ENCODE peak calls at places on chromosomes 5 and 9, in nine cellular contexts. One of them, this sample, is unnamed.

GRCh38 chr5:131530706-131531331 is 104.2 kb downstream of the RAPGEF6 start:
- DNase-seq in kidney glomerular epithelial cell: no peak
- DNase-seq in T-helper 1 cell: no peak
- DNase-seq in activated T-helper 9 cell treated with anti-CD3 and anti-CD28 coated beads, Interleukin-2, amount 50 U/mL, for 16 hours: no peak
- DNase-seq in cardiac fibroblast: no peak
- DNase-seq in anterior cingulate cortex: no peak
- DNase-seq in lower lobe of right lung: no peak
- DNase-seq in fibroblast of lung: no peak
- DNase-seq in GM23338: no peak
- DNase-seq in this sample: no peak

GRCh38 chr9:98176391-98177259 is 15.8 kb downstream of the CORO2A start:
- DNase-seq in kidney glomerular epithelial cell: no peak
- DNase-seq in T-helper 1 cell: no peak
- DNase-seq in activated T-helper 9 cell treated with anti-CD3 and anti-CD28 coated beads, Interleukin-2, amount 50 U/mL, for 16 hours: no peak
- DNase-seq in cardiac fibroblast: no peak
- DNase-seq in anterior cingulate cortex: no peak
- DNase-seq in lower lobe of right lung: no peak
- DNase-seq in fibroblast of lung: no peak
- DNase-seq in GM23338: no peak
- DNase-seq in this sample: no peak

GRCh38 chr9:94783121-94783664 is 56.7 kb downstream of the AOPEP start:
- DNase-seq in kidney glomerular epithelial cell: peak
- DNase-seq in T-helper 1 cell: peak
- DNase-seq in activated T-helper 9 cell treated with anti-CD3 and anti-CD28 coated beads, Interleukin-2, amount 50 U/mL, for 16 hours: no peak
- DNase-seq in cardiac fibroblast: peak
- DNase-seq in anterior cingulate cortex: peak
- DNase-seq in lower lobe of right lung: peak
- DNase-seq in fibroblast of lung: peak
- DNase-seq in GM23338: peak
- DNase-seq in this sample: peak

GRCh38 chr5:38807570-38808461 is 38.0 kb upstream of the OSMR start:
- DNase-seq in kidney glomerular epithelial cell: no peak
- DNase-seq in T-helper 1 cell: no peak
- DNase-seq in activated T-helper 9 cell treated with anti-CD3 and anti-CD28 coated beads, Interleukin-2, amount 50 U/mL, for 16 hours: no peak
- DNase-seq in cardiac fibroblast: peak
- DNase-seq in anterior cingulate cortex: no peak
- DNase-seq in lower lobe of right lung: no peak
- DNase-seq in fibroblast of lung: peak
- DNase-seq in GM23338: no peak
- DNase-seq in this sample: no peak

GRCh38 chr5:160262151-160262550 is 32.8 kb downstream of the FABP6 start:
- DNase-seq in kidney glomerular epithelial cell: no peak
- DNase-seq in T-helper 1 cell: no peak
- DNase-seq in activated T-helper 9 cell treated with anti-CD3 and anti-CD28 coated beads, Interleukin-2, amount 50 U/mL, for 16 hours: no peak
- DNase-seq in cardiac fibroblast: no peak
- DNase-seq in anterior cingulate cortex: no peak
- DNase-seq in lower lobe of right lung: no peak
- DNase-seq in fibroblast of lung: no peak
- DNase-seq in GM23338: peak
- DNase-seq in this sample: no peak

GRCh38 chr5:65329266-65329665 is 152.5 kb downstream of the ADAMTS6 start:
- DNase-seq in kidney glomerular epithelial cell: no peak
- DNase-seq in T-helper 1 cell: no peak
- DNase-seq in activated T-helper 9 cell treated with anti-CD3 and anti-CD28 coated beads, Interleukin-2, amount 50 U/mL, for 16 hours: no peak
- DNase-seq in cardiac fibroblast: peak
- DNase-seq in anterior cingulate cortex: no peak
- DNase-seq in lower lobe of right lung: no peak
- DNase-seq in fibroblast of lung: peak
- DNase-seq in GM23338: peak
- DNase-seq in this sample: no peak

GRCh38 chr9:16257604-16258003 is 612.9 kb downstream of the BNC2 start:
- DNase-seq in kidney glomerular epithelial cell: no peak
- DNase-seq in T-helper 1 cell: no peak
- DNase-seq in activated T-helper 9 cell treated with anti-CD3 and anti-CD28 coated beads, Interleukin-2, amount 50 U/mL, for 16 hours: no peak
- DNase-seq in cardiac fibroblast: no peak
- DNase-seq in anterior cingulate cortex: no peak
- DNase-seq in lower lobe of right lung: no peak
- DNase-seq in fibroblast of lung: no peak
- DNase-seq in GM23338: peak
- DNase-seq in this sample: no peak

GRCh38 chr9:114386886-114387677 is 700 bp downstream of the AKNA start:
- DNase-seq in kidney glomerular epithelial cell: no peak
- DNase-seq in T-helper 1 cell: no peak
- DNase-seq in activated T-helper 9 cell treated with anti-CD3 and anti-CD28 coated beads, Interleukin-2, amount 50 U/mL, for 16 hours: no peak
- DNase-seq in cardiac fibroblast: peak
- DNase-seq in anterior cingulate cortex: no peak
- DNase-seq in lower lobe of right lung: peak
- DNase-seq in fibroblast of lung: peak
- DNase-seq in GM23338: no peak
- DNase-seq in this sample: no peak

GRCh38 chr9:98146101-98146991 is 27.3 kb upstream of the TRIM14 start:
- DNase-seq in kidney glomerular epithelial cell: peak
- DNase-seq in T-helper 1 cell: no peak
- DNase-seq in activated T-helper 9 cell treated with anti-CD3 and anti-CD28 coated beads, Interleukin-2, amount 50 U/mL, for 16 hours: no peak
- DNase-seq in cardiac fibroblast: peak
- DNase-seq in anterior cingulate cortex: no peak
- DNase-seq in lower lobe of right lung: peak
- DNase-seq in fibroblast of lung: peak
- DNase-seq in GM23338: no peak
- DNase-seq in this sample: no peak

GRCh38 chr5:141001854-141002666 is 35.8 kb downstream of the PCDHAC2 start:
- DNase-seq in kidney glomerular epithelial cell: peak
- DNase-seq in T-helper 1 cell: no peak
- DNase-seq in activated T-helper 9 cell treated with anti-CD3 and anti-CD28 coated beads, Interleukin-2, amount 50 U/mL, for 16 hours: no peak
- DNase-seq in cardiac fibroblast: no peak
- DNase-seq in anterior cingulate cortex: peak
- DNase-seq in lower lobe of right lung: peak
- DNase-seq in fibroblast of lung: no peak
- DNase-seq in GM23338: peak
- DNase-seq in this sample: peak

GRCh38 chr5:154493274-154493673 is 15.2 kb upstream of the HAND1 start:
- DNase-seq in kidney glomerular epithelial cell: no peak
- DNase-seq in T-helper 1 cell: no peak
- DNase-seq in activated T-helper 9 cell treated with anti-CD3 and anti-CD28 coated beads, Interleukin-2, amount 50 U/mL, for 16 hours: no peak
- DNase-seq in cardiac fibroblast: no peak
- DNase-seq in anterior cingulate cortex: no peak
- DNase-seq in lower lobe of right lung: no peak
- DNase-seq in fibroblast of lung: no peak
- DNase-seq in GM23338: peak
- DNase-seq in this sample: no peak

GRCh38 chr9:124629600-124629999 is 122.4 kb upstream of the NR5A1 start:
- DNase-seq in kidney glomerular epithelial cell: no peak
- DNase-seq in T-helper 1 cell: no peak
- DNase-seq in activated T-helper 9 cell treated with anti-CD3 and anti-CD28 coated beads, Interleukin-2, amount 50 U/mL, for 16 hours: no peak
- DNase-seq in cardiac fibroblast: peak
- DNase-seq in anterior cingulate cortex: no peak
- DNase-seq in lower lobe of right lung: no peak
- DNase-seq in fibroblast of lung: peak
- DNase-seq in GM23338: no peak
- DNase-seq in this sample: no peak

GRCh38 chr5:2007906-2008437 is 125.2 kb upstream of the IRX4 start:
- DNase-seq in kidney glomerular epithelial cell: no peak
- DNase-seq in T-helper 1 cell: no peak
- DNase-seq in activated T-helper 9 cell treated with anti-CD3 and anti-CD28 coated beads, Interleukin-2, amount 50 U/mL, for 16 hours: no peak
- DNase-seq in cardiac fibroblast: peak
- DNase-seq in anterior cingulate cortex: no peak
- DNase-seq in lower lobe of right lung: no peak
- DNase-seq in fibroblast of lung: no peak
- DNase-seq in GM23338: peak
- DNase-seq in this sample: no peak

GRCh38 chr5:55427157-55427556 is 107.6 kb downstream of the PLPP1 start:
- DNase-seq in kidney glomerular epithelial cell: no peak
- DNase-seq in T-helper 1 cell: no peak
- DNase-seq in activated T-helper 9 cell treated with anti-CD3 and anti-CD28 coated beads, Interleukin-2, amount 50 U/mL, for 16 hours: no peak
- DNase-seq in cardiac fibroblast: peak
- DNase-seq in anterior cingulate cortex: peak
- DNase-seq in lower lobe of right lung: no peak
- DNase-seq in fibroblast of lung: peak
- DNase-seq in GM23338: no peak
- DNase-seq in this sample: no peak

GRCh38 chr5:134242146-134242545 is 16.3 kb upstream of the PPP2CA start:
- DNase-seq in kidney glomerular epithelial cell: no peak
- DNase-seq in T-helper 1 cell: no peak
- DNase-seq in activated T-helper 9 cell treated with anti-CD3 and anti-CD28 coated beads, Interleukin-2, amount 50 U/mL, for 16 hours: no peak
- DNase-seq in cardiac fibroblast: peak
- DNase-seq in anterior cingulate cortex: no peak
- DNase-seq in lower lobe of right lung: no peak
- DNase-seq in fibroblast of lung: peak
- DNase-seq in GM23338: no peak
- DNase-seq in this sample: no peak

GRCh38 chr9:136047076-136047774 is 47.9 kb downstream of the NACC2 start:
- DNase-seq in kidney glomerular epithelial cell: no peak
- DNase-seq in T-helper 1 cell: no peak
- DNase-seq in activated T-helper 9 cell treated with anti-CD3 and anti-CD28 coated beads, Interleukin-2, amount 50 U/mL, for 16 hours: no peak
- DNase-seq in cardiac fibroblast: no peak
- DNase-seq in anterior cingulate cortex: no peak
- DNase-seq in lower lobe of right lung: no peak
- DNase-seq in fibroblast of lung: no peak
- DNase-seq in GM23338: no peak
- DNase-seq in this sample: peak

GRCh38 chr5:21709766-21710165 is 1143.4 kb downstream of the CDH12 start:
- DNase-seq in kidney glomerular epithelial cell: no peak
- DNase-seq in T-helper 1 cell: no peak
- DNase-seq in activated T-helper 9 cell treated with anti-CD3 and anti-CD28 coated beads, Interleukin-2, amount 50 U/mL, for 16 hours: no peak
- DNase-seq in cardiac fibroblast: no peak
- DNase-seq in anterior cingulate cortex: no peak
- DNase-seq in lower lobe of right lung: no peak
- DNase-seq in fibroblast of lung: no peak
- DNase-seq in GM23338: no peak
- DNase-seq in this sample: no peak

GRCh38 chr5:85453026-85453349 is 1068.3 kb upstream of the EDIL3 start:
- DNase-seq in kidney glomerular epithelial cell: no peak
- DNase-seq in T-helper 1 cell: no peak
- DNase-seq in activated T-helper 9 cell treated with anti-CD3 and anti-CD28 coated beads, Interleukin-2, amount 50 U/mL, for 16 hours: no peak
- DNase-seq in cardiac fibroblast: peak
- DNase-seq in anterior cingulate cortex: no peak
- DNase-seq in lower lobe of right lung: no peak
- DNase-seq in fibroblast of lung: no peak
- DNase-seq in GM23338: no peak
- DNase-seq in this sample: no peak

GRCh38 chr9:80928697-80929096 is 760.6 kb downstream of the TLE1 start:
- DNase-seq in kidney glomerular epithelial cell: no peak
- DNase-seq in T-helper 1 cell: no peak
- DNase-seq in activated T-helper 9 cell treated with anti-CD3 and anti-CD28 coated beads, Interleukin-2, amount 50 U/mL, for 16 hours: no peak
- DNase-seq in cardiac fibroblast: no peak
- DNase-seq in anterior cingulate cortex: no peak
- DNase-seq in lower lobe of right lung: no peak
- DNase-seq in fibroblast of lung: no peak
- DNase-seq in GM23338: no peak
- DNase-seq in this sample: no peak

This sample was measured in cerebellum.